ENCODE peak calls at places on chromosomes 6 and 20, in eight cellular contexts. R is ovary; K is astrocyte; F is CD8-positive, alpha-beta memory T cell; S is lung; T is adrenal gland; Q is mucosa of descending colon; Y is testis. G is an unnamed sample. For H3K4me1, the result is how much of the 10 kb centered on the place peaks cover.

GRCh38 chr20:49775229-49775693 is 37.4 kb upstream of the SLC9A8 start:
- DNase-seq in R (peak), K (peak), F (no peak), S (peak), T (peak), Q (peak), Y (peak), G (peak)

GRCh38 chr20:64176548-64177419 is 12.5 kb downstream of the MYT1 start:
- DNase-seq in R (no peak), K (no peak), F (no peak), S (no peak), T (no peak), Q (no peak), Y (no peak), G (no peak)

GRCh38 chr6:47138046-47138445 is 95.9 kb upstream of the ADGRF1 start:
- DNase-seq in R (no peak), K (peak), F (no peak), S (no peak), T (no peak), Q (no peak), Y (no peak), G (no peak)

GRCh38 chr20:57508831-57509230 is 16.1 kb downstream of the CTCFL start:
- DNase-seq in R (no peak), K (no peak), F (no peak), S (no peak), T (no peak), Q (no peak), Y (no peak), G (no peak)

GRCh38 chr6:34514593-34515472 is 41.3 kb downstream of the SPDEF start:
- DNase-seq in R (peak), K (peak), F (no peak), S (no peak), T (no peak), Q (no peak), Y (peak), G (peak)

GRCh38 chr6:128131036-128131435 is 230.2 kb upstream of the THEMIS start:
- DNase-seq in R (no peak), K (no peak), F (no peak), S (no peak), T (no peak), Q (no peak), Y (no peak), G (no peak)

GRCh38 chr20:50870572-50871161 is 60.6 kb downstream of the ADNP start:
- DNase-seq in R (peak), K (peak), F (no peak), S (no peak), T (no peak), Q (no peak), Y (no peak), G (no peak)

GRCh38 chr6:157648561-157648960 is 174.5 kb upstream of the SNX9 start:
- DNase-seq in R (no peak), K (peak), F (no peak), S (no peak), T (peak), Q (no peak), Y (no peak), G (no peak)

GRCh38 chr6:117932001-117932400 is 24.9 kb downstream of the SLC35F1 start:
- DNase-seq in R (no peak), K (no peak), F (no peak), S (no peak), T (no peak), Q (no peak), Y (no peak), G (no peak)

GRCh38 chr6:117932676-117933075 is 25.6 kb downstream of the SLC35F1 start:
- DNase-seq in R (no peak), K (no peak), F (no peak), S (no peak), T (no peak), Q (no peak), Y (no peak), G (no peak)

GRCh38 chr6:117930645-117931044 is 23.6 kb downstream of the SLC35F1 start:
- DNase-seq in R (no peak), K (no peak), F (no peak), S (no peak), T (no peak), Q (no peak), Y (no peak), G (no peak)

GRCh38 chr6:117929501-117929900 is 22.4 kb downstream of the SLC35F1 start:
- DNase-seq in R (no peak), K (no peak), F (no peak), S (no peak), T (no peak), Q (no peak), Y (no peak), G (no peak)

GRCh38 chr6:117933471-117933870 is 26.4 kb downstream of the SLC35F1 start:
- DNase-seq in R (no peak), K (no peak), F (no peak), S (no peak), T (no peak), Q (no peak), Y (no peak), G (no peak)
- H3K4me3 ChIP-seq in R (no peak), K (no peak), F (no peak), S (no peak), T (no peak), Q (no peak), Y (no peak), G (no peak)

GRCh38 chr20:31701591-31701990 is 21.1 kb downstream of the BCL2L1 start:
- DNase-seq in R (no peak), K (no peak), F (no peak), S (no peak), T (no peak), Q (no peak), Y (no peak), G (no peak)
- H3K4me1 ChIP-seq in R (under half), K (under half), F (under half), S (under half), T (under half), Q (half or more), Y (under half), G (half or more)

DNA sequence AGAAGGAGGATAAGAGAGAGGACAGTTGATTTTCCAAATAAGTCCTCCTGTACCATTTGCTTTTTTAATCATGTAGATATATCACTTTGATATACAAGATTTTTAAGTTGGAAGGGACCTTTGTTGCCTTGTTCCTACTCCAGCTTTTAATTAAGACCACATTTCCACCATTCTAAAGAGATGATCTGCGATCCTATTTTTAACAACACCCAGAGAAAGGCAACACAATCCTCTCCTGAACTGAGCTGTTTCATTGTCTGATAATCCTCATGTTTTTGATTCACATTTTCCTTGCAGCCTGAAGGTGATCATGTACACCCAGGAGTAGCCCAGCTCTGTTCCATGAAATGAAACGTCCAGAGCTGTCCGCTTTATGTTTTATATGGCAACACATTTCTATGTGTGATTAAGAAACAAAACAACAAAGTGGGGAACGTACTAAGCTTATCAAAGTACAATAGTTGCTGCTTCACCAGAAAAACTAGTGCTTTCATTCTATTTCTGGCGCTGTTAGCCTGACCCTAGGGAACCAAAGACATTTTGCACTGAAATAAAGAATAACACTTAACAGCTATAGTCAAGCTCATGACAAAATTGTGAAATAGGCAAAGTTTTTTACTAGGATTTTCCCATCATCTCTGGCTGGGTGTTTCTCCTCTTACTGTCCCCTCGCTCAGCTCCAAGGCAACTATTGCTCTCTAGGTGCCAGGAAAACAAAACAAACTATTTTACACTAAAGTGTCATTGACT is 22.6 kb upstream of the TRAF3IP2 start:
- DNase-seq in R (no peak), K (no peak), F (no peak), S (no peak), T (no peak), Q (no peak), Y (peak), G (no peak)
- H3K4me3 ChIP-seq in R (no peak), K (no peak), F (no peak), S (no peak), T (no peak), Q (no peak), Y (no peak), G (no peak)

DNA sequence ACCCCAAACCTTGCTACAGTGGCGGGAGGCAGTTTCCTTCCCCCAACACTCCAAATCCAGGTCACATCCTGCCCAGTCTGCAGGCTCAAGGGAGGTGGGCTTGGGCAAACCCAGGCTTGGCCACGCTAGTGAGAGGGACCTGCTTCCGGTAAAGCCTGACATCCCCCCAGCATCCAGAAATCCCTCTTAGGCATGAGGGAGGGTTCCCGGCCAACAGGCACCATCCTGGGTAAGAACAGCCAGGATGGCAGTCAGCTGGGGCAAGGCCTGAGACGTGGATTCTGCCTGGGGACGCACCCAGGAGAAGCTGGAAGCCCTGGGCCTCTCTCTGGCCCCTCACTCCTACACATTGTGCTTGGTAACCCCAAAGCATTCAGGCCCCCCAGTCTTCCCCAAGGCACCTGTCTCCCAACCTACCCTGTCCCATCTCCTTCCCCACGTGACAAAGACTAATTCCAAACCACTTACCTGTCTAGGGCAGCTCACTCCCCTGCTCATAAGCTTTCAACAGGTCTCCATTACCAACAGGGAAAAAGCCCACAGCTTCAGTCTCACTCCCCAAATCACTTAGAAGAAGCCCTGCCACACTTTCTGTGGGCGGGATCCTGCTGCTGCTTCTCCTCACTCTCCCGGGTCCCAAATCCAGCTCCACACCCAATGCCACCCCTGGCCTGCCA is 2.1 kb downstream of the C20orf144 start:
- DNase-seq in R (peak), K (no peak), F (no peak), S (no peak), T (no peak), Q (no peak), Y (no peak), G (peak)
- H3K4me1 ChIP-seq in R (under half), K (under half), F (under half), S (under half), T (under half), Q (under half), Y (under half), G (under half)

GRCh38 chr20:15196580-15197255 is 859.3 kb upstream of the FLRT3 start:
- DNase-seq in R (no peak), K (no peak), F (no peak), S (peak), T (no peak), Q (no peak), Y (no peak), G (no peak)
- H3K4me3 ChIP-seq in R (no peak), K (no peak), F (no peak), S (no peak), T (no peak), Q (no peak), Y (no peak), G (no peak)

GRCh38 chr6:41505084-41506049 is 40.8 kb upstream of the FOXP4 start:
- DNase-seq in R (peak), K (peak), F (no peak), S (peak), T (peak), Q (peak), Y (peak), G (peak)
- H3K4me1 ChIP-seq in R (under half), K (under half), F (under half), S (under half), T (under half), Q (under half), Y (under half), G (under half)

DNA sequence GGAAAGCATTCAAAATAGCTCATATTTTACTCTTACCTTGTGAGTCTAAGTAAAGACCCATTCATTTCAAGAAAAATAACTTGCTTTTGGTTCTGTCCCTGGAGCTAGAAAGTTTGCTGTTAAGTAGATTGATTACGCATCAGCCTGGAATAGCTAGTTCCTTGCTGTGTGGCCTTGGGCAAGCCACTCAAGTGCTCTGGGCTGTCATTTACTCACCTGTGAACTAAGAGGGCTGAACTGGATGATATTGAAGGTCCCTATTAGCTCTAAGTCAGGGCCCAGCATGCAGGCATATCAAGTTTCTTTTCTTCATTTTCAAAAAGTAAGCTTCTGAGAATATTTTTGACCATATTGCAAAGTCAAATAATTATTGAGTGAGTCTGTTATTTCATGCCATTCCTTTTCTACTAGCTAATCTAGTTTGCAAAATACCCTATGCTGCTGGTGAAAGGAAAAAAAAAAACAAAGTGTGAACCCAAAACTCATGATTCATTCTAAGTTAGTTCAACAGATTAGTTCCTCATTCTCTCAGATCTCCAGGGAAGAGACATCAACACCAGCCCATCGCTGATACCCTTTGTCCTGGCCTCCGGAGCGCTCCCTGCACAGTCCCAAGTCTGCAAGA is 106.5 kb upstream of the GMDS start:
- DNase-seq in R (no peak), K (peak), F (no peak), S (no peak), T (no peak), Q (no peak), Y (no peak), G (no peak)
- H3K4me3 ChIP-seq in R (no peak), K (no peak), F (no peak), S (no peak), T (no peak), Q (no peak), Y (no peak), G (no peak)